ENCODE peak calls at places on chromosomes 2 and 18, in seven cellular contexts. M is GM06990, N is NB4, O is pancreas, H is hepatocyte, T is astrocyte of the spinal cord, R is bronchial epithelial cell. W is an unnamed sample.

GRCh38 chr18:58054041-58054733 is 10.2 kb downstream of the NEDD4L start:
- DNase-seq in M (no peak), N (no peak), O (no peak), H (peak), T (peak), R (peak), W (no peak)

GRCh38 chr2:223868005-223868404 is 30.6 kb upstream of the AP1S3 start:
- DNase-seq in M (no peak), N (no peak), O (no peak), H (no peak), T (no peak), R (no peak), W (no peak)

GRCh38 chr2:158539176-158539895 is 82.6 kb downstream of the PKP4 start:
- DNase-seq in M (no peak), N (no peak), O (no peak), H (peak), T (peak), R (peak), W (peak)

GRCh38 chr2:130814931-130815680 is 21.6 kb upstream of the ARHGEF4 start:
- DNase-seq in M (no peak), N (no peak), O (no peak), H (no peak), T (no peak), R (no peak), W (no peak)

GRCh38 chr18:23519725-23520124 is 16.4 kb downstream of the RMC1 start:
- DNase-seq in M (no peak), N (no peak), O (no peak), H (no peak), T (no peak), R (no peak), W (no peak)

GRCh38 chr2:32836961-32837360 is 109.8 kb upstream of the LTBP1 start:
- DNase-seq in M (no peak), N (no peak), O (no peak), H (peak), T (no peak), R (no peak), W (no peak)

GRCh38 chr2:71129114-71129890 is 727 bp downstream of the MCEE start:
- DNase-seq in M (no peak), N (peak), O (no peak), H (no peak), T (peak), R (peak), W (no peak)

GRCh38 chr18:43303376-43303775 is 26.1 kb upstream of the SYT4 start:
- DNase-seq in M (no peak), N (no peak), O (no peak), H (no peak), T (no peak), R (peak), W (no peak)

GRCh38 chr2:179268277-179268935 is 3.8 kb upstream of the SESTD1 start:
- DNase-seq in M (peak), N (peak), O (no peak), H (no peak), T (peak), R (peak), W (no peak)

GRCh38 chr2:3335001-3335400 is 42.6 kb downstream of the EIPR1 start:
- DNase-seq in M (no peak), N (no peak), O (no peak), H (no peak), T (no peak), R (no peak), W (no peak)

GRCh38 chr18:45910405-45911023 is 56.6 kb downstream of the EPG5 start:
- DNase-seq in M (peak), N (peak), O (peak), H (peak), T (peak), R (peak), W (no peak)

GRCh38 chr2:69830045-69830905 is 815 bp downstream of the GMCL1 start:
- DNase-seq in M (peak), N (peak), O (no peak), H (peak), T (peak), R (peak), W (no peak)

GRCh38 chr18:43314931-43315330 is 37.6 kb upstream of the SYT4 start:
- DNase-seq in M (no peak), N (no peak), O (no peak), H (no peak), T (peak), R (peak), W (no peak)

GRCh38 chr2:190930411-190930810 is 49.8 kb downstream of the GLS start:
- DNase-seq in M (no peak), N (no peak), O (no peak), H (no peak), T (no peak), R (no peak), W (no peak)

GRCh38 chr18:32213693-32214092 is 23.9 kb downstream of the MEP1B start:
- DNase-seq in M (no peak), N (no peak), O (no peak), H (peak), T (no peak), R (no peak), W (no peak)

GRCh38 chr2:12923907-12924610 is 207.3 kb downstream of the TRIB2 start:
- DNase-seq in M (no peak), N (no peak), O (no peak), H (no peak), T (peak), R (no peak), W (no peak)

GRCh38 chr2:174621323-174621722 is 23.7 kb upstream of the WIPF1 start:
- DNase-seq in M (no peak), N (peak), O (no peak), H (no peak), T (no peak), R (no peak), W (no peak)

GRCh38 chr2:68790600-68790999 is 56.0 kb downstream of the ARHGAP25 start:
- DNase-seq in M (no peak), N (no peak), O (no peak), H (no peak), T (no peak), R (no peak), W (no peak)

GRCh38 chr2:36626071-36626470 is 28.1 kb upstream of the FEZ2 start:
- DNase-seq in M (no peak), N (no peak), O (no peak), H (no peak), T (no peak), R (no peak), W (no peak)

GRCh38 chr2:96869281-96869823 is 528 bp downstream of the SEMA4C start:
- DNase-seq in M (no peak), N (peak), O (peak), H (peak), T (peak), R (no peak), W (no peak)
- TF ChIP-seq CTCF in M (no peak), N (no peak), O (no peak), H (no peak), T (no peak), R (no peak), W (no peak)

DNA sequence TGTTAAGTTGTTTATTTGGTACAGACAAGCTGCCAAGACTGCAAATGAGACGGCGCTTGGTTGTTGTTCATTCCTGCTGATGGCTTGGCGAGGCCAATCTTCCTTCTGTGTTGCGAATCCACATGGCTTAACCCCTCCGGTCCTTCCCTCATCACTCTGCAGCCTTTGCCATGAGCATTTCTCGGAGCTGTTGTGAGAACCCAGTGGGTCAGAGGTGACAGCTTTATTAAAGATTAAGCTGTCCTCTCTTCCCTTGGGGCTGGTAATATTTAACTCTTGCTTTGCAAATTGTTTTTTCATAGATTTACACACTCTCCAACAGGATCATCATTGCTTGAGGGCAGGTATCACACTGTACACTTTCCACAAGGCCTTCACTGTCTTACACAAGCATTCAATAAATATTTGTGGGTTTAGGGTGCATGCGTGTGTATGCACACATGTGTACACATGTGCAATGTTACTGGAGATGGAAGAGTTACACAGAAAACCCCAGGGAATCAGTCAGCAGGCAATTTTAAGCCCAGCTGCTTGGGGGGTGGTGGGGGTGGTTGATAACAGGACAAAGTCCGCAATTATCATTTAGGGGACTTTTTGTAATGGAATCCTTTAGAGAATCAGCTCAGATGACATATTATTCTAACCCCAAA is 27.7 kb upstream of the KCNF1 start:
- DNase-seq in M (no peak), N (no peak), O (no peak), H (no peak), T (no peak), R (no peak), W (no peak)
- H3K4me3 ChIP-seq in M (no peak), N (no peak), O (no peak), H (no peak), T (no peak), R (no peak), W (no peak)

GRCh38 chr18:26317353-26317865 is 91.2 kb downstream of the TAF4B start:
- DNase-seq in M (no peak), N (no peak), O (no peak), H (no peak), T (no peak), R (no peak), W (no peak)

GRCh38 chr18:26309283-26309682 is 83.0 kb downstream of the TAF4B start:
- DNase-seq in M (no peak), N (no peak), O (no peak), H (no peak), T (peak), R (peak), W (no peak)

GRCh38 chr18:26307161-26307773 is 81.0 kb downstream of the TAF4B start:
- DNase-seq in M (peak), N (peak), O (no peak), H (peak), T (peak), R (peak), W (no peak)

GRCh38 chr18:26312196-26312595 is 86.0 kb downstream of the TAF4B start:
- DNase-seq in M (no peak), N (no peak), O (no peak), H (no peak), T (no peak), R (no peak), W (no peak)
- TF ChIP-seq CTCF in M (no peak), N (no peak), O (no peak), H (no peak), T (no peak), R (no peak), W (no peak)

GRCh38 chr2:230219419-230220331 is at the start of gene SP110:
- DNase-seq in M (peak), N (peak), O (peak), H (peak), T (peak), R (peak), W (peak)

GRCh38 chr2:230220347-230220969 is 674 bp upstream of the SP110 start:
- DNase-seq in M (no peak), N (no peak), O (no peak), H (no peak), T (no peak), R (no peak), W (no peak)

GRCh38 chr2:230217424-230217823 is 2.4 kb downstream of the SP110 start:
- DNase-seq in M (no peak), N (no peak), O (no peak), H (no peak), T (no peak), R (no peak), W (no peak)

GRCh38 chr2:230216489-230216888 is 3.3 kb downstream of the SP110 start:
- DNase-seq in M (no peak), N (peak), O (no peak), H (no peak), T (no peak), R (no peak), W (no peak)

DNA sequence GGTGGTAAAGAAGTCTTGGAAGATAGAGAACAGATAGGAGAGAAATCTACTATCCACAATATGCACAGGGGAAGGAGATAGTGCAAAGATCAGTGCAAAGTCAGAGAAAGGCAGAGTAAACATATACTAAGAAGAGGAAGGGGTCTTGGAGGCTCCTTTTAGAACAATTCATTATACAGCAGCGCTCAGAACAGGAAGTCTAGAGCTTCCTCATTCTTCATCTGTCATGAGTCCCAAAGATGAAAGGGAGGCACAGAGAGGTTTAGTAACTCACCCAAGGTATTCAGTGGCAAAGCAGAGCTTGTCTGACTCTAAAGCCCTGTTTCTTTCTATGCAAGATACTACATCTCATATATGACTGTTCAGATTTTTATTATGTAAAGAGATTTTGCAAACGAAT is 1.4 kb downstream of the SP110 start:
- DNase-seq in M (no peak), N (peak), O (no peak), H (no peak), T (no peak), R (no peak), W (no peak)
- H3K4me3 ChIP-seq in M (peak), N (peak), O (peak), H (no peak), T (no peak), R (no peak), W (no peak)

GRCh38 chr18:49974079-49974478 is 160.7 kb upstream of the ACAA2 start:
- DNase-seq in M (no peak), N (no peak), O (no peak), H (no peak), T (no peak), R (no peak), W (no peak)
- TF ChIP-seq CTCF in M (no peak), N (peak), O (no peak), H (no peak), T (no peak), R (no peak), W (no peak)

GRCh38 chr2:49940616-49941015 is 786.3 kb upstream of the FSHR start:
- DNase-seq in M (no peak), N (peak), O (no peak), H (no peak), T (no peak), R (no peak), W (no peak)
- H3K4me3 ChIP-seq in M (no peak), N (peak), O (peak), H (peak), T (no peak), R (no peak), W (no peak)

DNA sequence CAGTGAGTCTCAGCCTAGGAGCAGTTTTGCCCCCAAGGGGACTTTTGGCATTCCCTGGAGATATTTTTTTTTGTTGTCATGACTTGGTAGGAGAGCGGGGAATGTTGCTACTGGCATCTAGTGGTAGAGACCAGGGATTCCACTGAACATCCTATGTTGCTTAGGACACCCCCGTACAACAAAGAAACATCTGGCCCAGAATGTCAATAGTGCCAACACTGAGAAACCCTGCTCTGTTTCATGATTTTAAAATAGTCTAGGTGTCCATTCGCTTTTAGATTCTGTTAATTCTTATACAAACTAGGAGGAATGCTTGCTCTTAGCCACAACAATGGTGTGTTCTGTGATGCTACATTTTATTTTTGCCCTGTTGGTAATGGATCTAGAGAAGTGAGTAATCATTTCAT is 225.8 kb upstream of the SIX3 start:
- DNase-seq in M (no peak), N (peak), O (no peak), H (peak), T (peak), R (peak), W (no peak)
- TF ChIP-seq CTCF in M (peak), N (peak), O (no peak), H (peak), T (peak), R (peak), W (peak)

GRCh38 chr2:72956050-72956395 is 38.7 kb downstream of the EMX1 start:
- DNase-seq in M (no peak), N (no peak), O (no peak), H (no peak), T (no peak), R (no peak), W (no peak)
- H3K4me3 ChIP-seq in M (no peak), N (no peak), O (no peak), H (no peak), T (no peak), R (no peak), W (no peak)

GRCh38 chr2:42794271-42795046 is 2.1 kb upstream of the HAAO start:
- DNase-seq in M (peak), N (no peak), O (peak), H (peak), T (no peak), R (no peak), W (no peak)
- TF ChIP-seq CTCF in M (peak), N (no peak), O (peak), H (peak), T (peak), R (peak), W (peak)

W was measured in AG04449.